ENCODE peak calls at places on chromosomes 2 and 18, in five cellular contexts. One of them, this sample, is unnamed. For H3K9me3, the result is how much of the 10 kb centered on the place peaks cover.

GRCh38 chr18:55261253-55261652 is 302.0 kb upstream of the CCDC68 start:
- DNase-seq in neuronal stem cell: no peak
- DNase-seq in SJCRH30: no peak
- DNase-seq in OCI-LY7: no peak
- DNase-seq in pancreas: no peak
- DNase-seq in this sample: no peak

GRCh38 chr18:21900594-21901352 is 160.2 kb downstream of the MIB1 start:
- DNase-seq in SJCRH30: no peak
- DNase-seq in pancreas: no peak
- DNase-seq in OCI-LY7: no peak
- DNase-seq in neuronal stem cell: no peak
- DNase-seq in this sample: no peak

GRCh38 chr2:219352448-219353023 is 20.0 kb upstream of the RESP18 start:
- DNase-seq in pancreas: peak
- DNase-seq in OCI-LY7: peak
- DNase-seq in neuronal stem cell: peak
- DNase-seq in SJCRH30: peak
- DNase-seq in this sample: no peak

GRCh38 chr2:151289972-151290335 is 486 bp upstream of the NMI start:
- DNase-seq in neuronal stem cell: no peak
- DNase-seq in OCI-LY7: no peak
- DNase-seq in pancreas: peak
- DNase-seq in SJCRH30: peak
- DNase-seq in this sample: peak

GRCh38 chr18:64119916-64120315 is 29.0 kb downstream of the LINC00305 start:
- DNase-seq in neuronal stem cell: no peak
- DNase-seq in OCI-LY7: peak
- DNase-seq in pancreas: no peak
- DNase-seq in SJCRH30: no peak
- DNase-seq in this sample: no peak

GRCh38 chr2:215841175-215841816 is 172.1 kb downstream of the MREG start:
- DNase-seq in neuronal stem cell: no peak
- DNase-seq in pancreas: no peak
- DNase-seq in SJCRH30: no peak
- DNase-seq in OCI-LY7: peak
- DNase-seq in this sample: no peak

GRCh38 chr2:46196871-46197462 is 100.2 kb upstream of the EPAS1 start:
- DNase-seq in SJCRH30: no peak
- DNase-seq in neuronal stem cell: no peak
- DNase-seq in OCI-LY7: no peak
- DNase-seq in pancreas: no peak
- DNase-seq in this sample: no peak

GRCh38 chr2:178976351-178976750 is 73.6 kb downstream of the CCDC141 start:
- DNase-seq in pancreas: no peak
- DNase-seq in SJCRH30: peak
- DNase-seq in OCI-LY7: no peak
- DNase-seq in neuronal stem cell: no peak
- DNase-seq in this sample: no peak

GRCh38 chr2:213199871-213200270 is 48.5 kb upstream of the IKZF2 start:
- DNase-seq in SJCRH30: no peak
- DNase-seq in pancreas: no peak
- DNase-seq in OCI-LY7: no peak
- DNase-seq in neuronal stem cell: no peak
- DNase-seq in this sample: no peak

GRCh38 chr2:111617299-111617803 is 266.6 kb downstream of the ANAPC1 start:
- DNase-seq in SJCRH30: no peak
- DNase-seq in neuronal stem cell: no peak
- DNase-seq in OCI-LY7: no peak
- DNase-seq in pancreas: no peak
- DNase-seq in this sample: no peak

GRCh38 chr2:70697603-70698383 is 70.2 kb downstream of the ADD2 start:
- DNase-seq in SJCRH30: no peak
- DNase-seq in neuronal stem cell: no peak
- DNase-seq in OCI-LY7: no peak
- DNase-seq in pancreas: no peak
- DNase-seq in this sample: no peak

GRCh38 chr2:62806231-62806630 is 100.7 kb downstream of the EHBP1 start:
- DNase-seq in OCI-LY7: no peak
- DNase-seq in SJCRH30: no peak
- DNase-seq in neuronal stem cell: no peak
- DNase-seq in pancreas: no peak
- DNase-seq in this sample: no peak

GRCh38 chr2:198517961-198518360 is 713.6 kb downstream of the PLCL1 start:
- DNase-seq in OCI-LY7: no peak
- DNase-seq in neuronal stem cell: no peak
- DNase-seq in SJCRH30: no peak
- DNase-seq in pancreas: no peak
- DNase-seq in this sample: no peak

GRCh38 chr2:238287702-238288649 is at the start of gene PER2:
- DNase-seq in pancreas: peak
- DNase-seq in OCI-LY7: peak
- DNase-seq in SJCRH30: peak
- DNase-seq in neuronal stem cell: no peak
- DNase-seq in this sample: peak

GRCh38 chr2:65227035-65227470 is 578 bp upstream of the ACTR2 start:
- DNase-seq in pancreas: no peak
- DNase-seq in OCI-LY7: peak
- DNase-seq in SJCRH30: no peak
- DNase-seq in neuronal stem cell: no peak
- DNase-seq in this sample: no peak

GRCh38 chr18:4821801-4822200 is 366.7 kb upstream of the DLGAP1 start:
- DNase-seq in SJCRH30: no peak
- DNase-seq in OCI-LY7: no peak
- DNase-seq in pancreas: no peak
- DNase-seq in neuronal stem cell: no peak
- DNase-seq in this sample: no peak

GRCh38 chr18:70165936-70166335 is 39.6 kb downstream of the RTTN start:
- DNase-seq in pancreas: no peak
- DNase-seq in neuronal stem cell: no peak
- DNase-seq in OCI-LY7: no peak
- DNase-seq in SJCRH30: no peak
- DNase-seq in this sample: no peak

GRCh38 chr18:69400976-69401474 is 337 bp downstream of the DOK6 start:
- DNase-seq in OCI-LY7: no peak
- DNase-seq in SJCRH30: peak
- DNase-seq in neuronal stem cell: peak
- DNase-seq in pancreas: no peak
- DNase-seq in this sample: peak

GRCh38 chr2:231138699-231139098 is 13.9 kb upstream of the HTR2B start:
- DNase-seq in OCI-LY7: no peak
- DNase-seq in neuronal stem cell: no peak
- DNase-seq in SJCRH30: peak
- DNase-seq in pancreas: no peak
- DNase-seq in this sample: no peak

GRCh38 chr2:10140841-10141610 is 18.5 kb downstream of the RRM2 start:
- DNase-seq in neuronal stem cell: no peak
- DNase-seq in SJCRH30: no peak
- DNase-seq in OCI-LY7: no peak
- DNase-seq in pancreas: no peak
- DNase-seq in this sample: no peak

GRCh38 chr18:27969206-27969605 is 207.7 kb downstream of the CDH2 start:
- DNase-seq in SJCRH30: no peak
- DNase-seq in pancreas: no peak
- DNase-seq in OCI-LY7: no peak
- DNase-seq in neuronal stem cell: no peak
- DNase-seq in this sample: no peak

GRCh38 chr2:33812707-33813106 is 213.6 kb upstream of the FAM98A start:
- DNase-seq in SJCRH30: no peak
- DNase-seq in neuronal stem cell: no peak
- DNase-seq in pancreas: no peak
- DNase-seq in OCI-LY7: no peak
- DNase-seq in this sample: no peak

GRCh38 chr2:241844066-241844728 is 14.5 kb downstream of the PDCD1 start:
- DNase-seq in neuronal stem cell: peak
- DNase-seq in pancreas: peak
- DNase-seq in OCI-LY7: no peak
- DNase-seq in SJCRH30: no peak
- DNase-seq in this sample: peak

GRCh38 chr18:57915848-57916596 is 112.9 kb upstream of the ATP8B1 start:
- DNase-seq in SJCRH30: peak
- DNase-seq in neuronal stem cell: peak
- DNase-seq in OCI-LY7: peak
- DNase-seq in pancreas: peak
- DNase-seq in this sample: no peak

GRCh38 chr2:40394597-40394996 is 57.3 kb downstream of the SLC8A1 start:
- DNase-seq in pancreas: no peak
- DNase-seq in OCI-LY7: no peak
- DNase-seq in SJCRH30: no peak
- DNase-seq in neuronal stem cell: no peak
- DNase-seq in this sample: no peak

GRCh38 chr18:39952816-39953215 is 2002.2 kb upstream of the PIK3C3 start:
- DNase-seq in SJCRH30: no peak
- DNase-seq in neuronal stem cell: no peak
- DNase-seq in pancreas: no peak
- DNase-seq in OCI-LY7: no peak
- DNase-seq in this sample: no peak

GRCh38 chr2:179692610-179693009 is 168.8 kb downstream of the ZNF385B start:
- DNase-seq in neuronal stem cell: no peak
- DNase-seq in SJCRH30: no peak
- DNase-seq in pancreas: no peak
- DNase-seq in OCI-LY7: no peak
- DNase-seq in this sample: no peak

GRCh38 chr2:62478093-62478580 is 27.9 kb downstream of the TMEM17 start:
- DNase-seq in neuronal stem cell: no peak
- DNase-seq in OCI-LY7: peak
- DNase-seq in SJCRH30: no peak
- DNase-seq in pancreas: no peak
- DNase-seq in this sample: no peak

GRCh38 chr2:160092445-160092844 is 30.0 kb upstream of the PLA2R1 start:
- DNase-seq in neuronal stem cell: no peak
- DNase-seq in pancreas: no peak
- DNase-seq in OCI-LY7: no peak
- DNase-seq in SJCRH30: no peak
- DNase-seq in this sample: no peak
- H3K9me3 ChIP-seq in neuronal stem cell: under half
- H3K9me3 ChIP-seq in pancreas: under half
- H3K9me3 ChIP-seq in OCI-LY7: under half
- H3K9me3 ChIP-seq in SJCRH30: under half
- H3K9me3 ChIP-seq in this sample: half or more

GRCh38 chr2:234679151-234679765 is 182.4 kb upstream of the ARL4C start:
- DNase-seq in OCI-LY7: no peak
- DNase-seq in pancreas: no peak
- DNase-seq in SJCRH30: no peak
- DNase-seq in neuronal stem cell: no peak
- DNase-seq in this sample: no peak
- H3K4me3 ChIP-seq in OCI-LY7: no peak
- H3K4me3 ChIP-seq in pancreas: no peak
- H3K4me3 ChIP-seq in SJCRH30: no peak
- H3K4me3 ChIP-seq in neuronal stem cell: no peak
- H3K4me3 ChIP-seq in this sample: no peak

GRCh38 chr2:135454608-135455007 is 76.4 kb downstream of the ZRANB3 start:
- DNase-seq in SJCRH30: no peak
- DNase-seq in OCI-LY7: no peak
- DNase-seq in neuronal stem cell: no peak
- DNase-seq in pancreas: no peak
- DNase-seq in this sample: no peak
- H3K9me3 ChIP-seq in SJCRH30: under half
- H3K9me3 ChIP-seq in OCI-LY7: under half
- H3K9me3 ChIP-seq in neuronal stem cell: under half
- H3K9me3 ChIP-seq in pancreas: under half
- H3K9me3 ChIP-seq in this sample: under half

GRCh38 chr2:128233790-128234395 is 84.8 kb downstream of the HS6ST1 start:
- DNase-seq in SJCRH30: no peak
- DNase-seq in OCI-LY7: no peak
- DNase-seq in pancreas: no peak
- DNase-seq in neuronal stem cell: no peak
- DNase-seq in this sample: no peak
- H3K4me3 ChIP-seq in SJCRH30: no peak
- H3K4me3 ChIP-seq in OCI-LY7: peak
- H3K4me3 ChIP-seq in pancreas: no peak
- H3K4me3 ChIP-seq in neuronal stem cell: no peak
- H3K4me3 ChIP-seq in this sample: no peak

GRCh38 chr2:186573528-186573927 is 16.3 kb upstream of the ITGAV start:
- DNase-seq in pancreas: no peak
- DNase-seq in OCI-LY7: no peak
- DNase-seq in SJCRH30: no peak
- DNase-seq in neuronal stem cell: no peak
- DNase-seq in this sample: no peak

GRCh38 chr2:186572705-186573104 is 17.2 kb upstream of the ITGAV start:
- DNase-seq in neuronal stem cell: no peak
- DNase-seq in OCI-LY7: no peak
- DNase-seq in SJCRH30: no peak
- DNase-seq in pancreas: no peak
- DNase-seq in this sample: no peak

GRCh38 chr2:186576614-186577013 is 13.2 kb upstream of the ITGAV start:
- DNase-seq in SJCRH30: no peak
- DNase-seq in OCI-LY7: no peak
- DNase-seq in pancreas: no peak
- DNase-seq in neuronal stem cell: no peak
- DNase-seq in this sample: no peak

GRCh38 chr2:186575856-186576255 is 14.0 kb upstream of the ITGAV start:
- DNase-seq in neuronal stem cell: no peak
- DNase-seq in pancreas: no peak
- DNase-seq in SJCRH30: no peak
- DNase-seq in OCI-LY7: no peak
- DNase-seq in this sample: no peak

GRCh38 chr2:186575302-186575701 is 14.6 kb upstream of the ITGAV start:
- DNase-seq in OCI-LY7: no peak
- DNase-seq in SJCRH30: peak
- DNase-seq in pancreas: peak
- DNase-seq in neuronal stem cell: no peak
- DNase-seq in this sample: no peak
- H3K9me3 ChIP-seq in OCI-LY7: under half
- H3K9me3 ChIP-seq in SJCRH30: under half
- H3K9me3 ChIP-seq in pancreas: under half
- H3K9me3 ChIP-seq in neuronal stem cell: under half
- H3K9me3 ChIP-seq in this sample: under half

GRCh38 chr18:3771121-3771971 is 321.4 kb downstream of the TGIF1 start:
- DNase-seq in OCI-LY7: peak
- DNase-seq in SJCRH30: peak
- DNase-seq in neuronal stem cell: peak
- DNase-seq in pancreas: peak
- DNase-seq in this sample: peak
- H3K4me3 ChIP-seq in OCI-LY7: peak
- H3K4me3 ChIP-seq in SJCRH30: peak
- H3K4me3 ChIP-seq in neuronal stem cell: peak
- H3K4me3 ChIP-seq in pancreas: no peak
- H3K4me3 ChIP-seq in this sample: peak

DNA sequence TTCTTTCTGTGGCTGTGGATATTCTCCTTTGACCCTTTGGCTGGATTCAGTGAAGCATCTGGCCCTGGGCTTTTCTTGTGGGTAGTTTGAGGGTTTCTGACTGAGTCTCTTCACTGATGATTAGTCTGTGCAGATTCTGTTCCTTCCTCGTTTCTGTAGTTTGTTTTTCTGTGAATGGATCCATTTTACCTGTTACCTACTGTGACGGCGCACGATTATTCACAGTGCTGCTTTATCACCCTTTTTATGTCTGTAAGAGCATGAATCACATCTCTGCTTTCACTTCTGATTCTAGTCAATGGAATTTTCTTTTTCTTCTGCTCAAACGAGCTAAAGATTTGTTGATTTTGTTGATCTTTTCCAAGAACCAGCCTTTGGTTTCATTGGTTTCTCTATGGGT is 60.8 kb downstream of the SLC66A2 start:
- DNase-seq in OCI-LY7: no peak
- DNase-seq in SJCRH30: no peak
- DNase-seq in neuronal stem cell: no peak
- DNase-seq in pancreas: no peak
- DNase-seq in this sample: no peak
- H3K9me3 ChIP-seq in OCI-LY7: under half
- H3K9me3 ChIP-seq in SJCRH30: under half
- H3K9me3 ChIP-seq in neuronal stem cell: under half
- H3K9me3 ChIP-seq in pancreas: under half
- H3K9me3 ChIP-seq in this sample: under half